ENCODE peak calls at places on chromosomes 3 and 15, in five cellular contexts. T is BE2C, C is WTC11, P is uterus, B is astrocyte of the spinal cord. Q is an unnamed sample.

GRCh38 chr3:41690766-41691563 is 270.9 kb downstream of the ULK4 start:
- DNase-seq in T (no peak), C (no peak), P (no peak), B (peak; percentile 32), Q (peak; percentile 24)

GRCh38 chr15:70722266-70723123 is 40.9 kb downstream of the UACA start:
- DNase-seq in T (no peak), C (no peak), P (no peak), B (peak; percentile 71), Q (no peak)

GRCh38 chr3:194995334-194995733 is 275.6 kb downstream of the XXYLT1 start:
- DNase-seq in T (no peak), C (no peak), P (no peak), B (no peak), Q (no peak)

GRCh38 chr3:5271061-5271683 is 83.7 kb downstream of the EDEM1 start:
- DNase-seq in T (no peak), C (no peak), P (no peak), B (no peak), Q (no peak)

GRCh38 chr3:40505599-40506462 is at the start of gene ZNF620:
- DNase-seq in T (peak; percentile 84), C (peak; percentile 88), P (peak; percentile 73), B (peak; percentile 54), Q (peak; percentile 87)

GRCh38 chr3:104564045-104564643 is 802.6 kb upstream of the ALCAM start:
- DNase-seq in T (peak; percentile 68), C (peak; percentile 73), P (no peak), B (peak; percentile 48), Q (peak; percentile 56)

GRCh38 chr15:31230630-31231485 is 95.8 kb upstream of the KLF13 start:
- DNase-seq in T (no peak), C (no peak), P (no peak), B (no peak), Q (no peak)

GRCh38 chr3:150296966-150297365 is 111.1 kb upstream of the TSC22D2 start:
- DNase-seq in T (no peak), C (no peak), P (no peak), B (no peak), Q (no peak)

GRCh38 chr15:31328425-31328998 is 1.9 kb downstream of the KLF13 start:
- DNase-seq in T (peak; percentile 40), C (peak; percentile 39), P (no peak), B (peak; percentile 23), Q (peak; percentile 7)

GRCh38 chr3:126117786-126118185 is 33.9 kb upstream of the SLC41A3 start:
- DNase-seq in T (peak; percentile 8), C (no peak), P (peak; percentile 4), B (no peak), Q (no peak)

GRCh38 chr3:128503164-128503651 is 10.2 kb upstream of the GATA2 start:
- DNase-seq in T (peak; percentile 33), C (no peak), P (no peak), B (no peak), Q (peak; percentile 34)
- TF ChIP-seq CTCF in T (peak; percentile 49), C (no peak), P (no peak), B (peak; percentile 38), Q (peak; percentile 22)

GRCh38 chr15:91522609-91523332 is 330.7 kb upstream of the SLCO3A1 start:
- DNase-seq in T (no peak), C (no peak), P (no peak), B (peak; percentile 67), Q (peak; percentile 25)
- TF ChIP-seq CTCF in T (peak; percentile 49), C (no peak), P (no peak), B (peak; percentile 56), Q (peak; percentile 29)

DNA sequence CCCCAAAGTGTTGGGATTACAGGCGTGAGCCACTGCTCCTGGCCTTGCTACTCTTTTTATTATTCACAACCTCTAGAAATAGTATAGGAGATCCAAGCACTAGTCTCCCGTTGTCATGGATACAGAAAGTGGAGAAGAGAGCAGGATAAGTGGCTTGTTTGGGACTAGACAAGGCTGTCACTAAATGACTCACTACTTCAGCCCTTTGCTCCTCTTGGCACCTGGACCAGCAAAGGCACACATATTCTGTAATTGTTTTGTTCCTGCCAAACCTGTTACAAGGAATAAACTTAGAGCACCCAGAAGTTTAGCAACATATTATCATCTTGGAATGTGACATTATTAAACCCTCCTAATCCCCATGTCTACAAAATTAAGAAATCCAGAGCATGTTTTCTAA is 427.2 kb upstream of the THBS1 start:
- DNase-seq in T (no peak), C (no peak), P (no peak), B (no peak), Q (peak; percentile 10)
- TF ChIP-seq CTCF in T (no peak), C (no peak), P (no peak), B (no peak), Q (no peak)

DNA sequence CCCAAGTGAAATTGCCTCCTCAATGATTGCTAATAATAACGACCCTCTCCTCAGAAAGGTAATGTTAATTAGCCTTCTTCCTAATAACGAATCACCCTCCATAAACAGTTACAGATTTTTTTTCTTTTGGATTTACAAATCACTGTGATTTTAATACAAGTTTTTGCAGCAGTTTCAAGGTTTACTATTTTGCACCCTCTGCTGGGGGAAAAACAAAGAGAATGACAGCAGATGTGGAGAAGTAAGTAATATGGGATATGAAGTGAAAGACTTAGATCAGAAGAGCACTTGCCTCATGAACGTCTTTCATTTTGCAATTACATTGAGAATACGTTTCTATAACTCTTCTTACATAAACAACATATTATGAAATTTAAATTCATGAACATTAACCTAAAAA is 16.1 kb upstream of the CNTN3 start:
- DNase-seq in T (no peak), C (no peak), P (no peak), B (no peak), Q (no peak)
- TF ChIP-seq CTCF in T (peak; percentile 41), C (no peak), P (peak; percentile 7), B (no peak), Q (no peak)

GRCh38 chr3:101252307-101252706 is 68.1 kb downstream of the IMPG2 start:
- DNase-seq in T (no peak), C (no peak), P (no peak), B (no peak), Q (no peak)

GRCh38 chr3:101255441-101255840 is 64.9 kb downstream of the IMPG2 start:
- DNase-seq in T (no peak), C (no peak), P (no peak), B (no peak), Q (no peak)

GRCh38 chr3:101249512-101249911 is 70.9 kb downstream of the IMPG2 start:
- DNase-seq in T (no peak), C (no peak), P (no peak), B (no peak), Q (no peak)

GRCh38 chr3:101253429-101253828 is 66.9 kb downstream of the IMPG2 start:
- DNase-seq in T (no peak), C (no peak), P (no peak), B (no peak), Q (no peak)

DNA sequence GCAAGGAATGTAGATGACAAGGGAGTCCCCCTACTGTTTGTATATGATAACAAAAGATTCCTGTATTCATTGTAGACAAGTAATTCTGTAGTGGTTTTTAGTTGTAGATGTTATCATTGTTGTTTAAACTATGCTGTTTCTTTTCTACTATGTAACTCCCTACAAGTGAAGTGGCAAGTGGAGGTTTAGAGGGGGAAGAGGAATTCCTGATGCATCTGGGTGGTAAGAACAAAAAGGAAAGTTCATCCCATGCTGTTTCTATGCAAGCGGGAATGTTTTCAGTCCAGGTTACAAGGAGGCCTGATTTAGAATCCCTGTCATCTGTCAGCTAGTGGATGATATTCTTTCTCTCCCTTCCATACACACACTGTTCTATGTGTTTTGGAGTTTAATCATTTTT is 67.5 kb downstream of the IMPG2 start:
- DNase-seq in T (no peak), C (no peak), P (no peak), B (no peak), Q (no peak)
- TF ChIP-seq CTCF in T (no peak), C (no peak), P (no peak), B (no peak), Q (no peak)

DNA sequence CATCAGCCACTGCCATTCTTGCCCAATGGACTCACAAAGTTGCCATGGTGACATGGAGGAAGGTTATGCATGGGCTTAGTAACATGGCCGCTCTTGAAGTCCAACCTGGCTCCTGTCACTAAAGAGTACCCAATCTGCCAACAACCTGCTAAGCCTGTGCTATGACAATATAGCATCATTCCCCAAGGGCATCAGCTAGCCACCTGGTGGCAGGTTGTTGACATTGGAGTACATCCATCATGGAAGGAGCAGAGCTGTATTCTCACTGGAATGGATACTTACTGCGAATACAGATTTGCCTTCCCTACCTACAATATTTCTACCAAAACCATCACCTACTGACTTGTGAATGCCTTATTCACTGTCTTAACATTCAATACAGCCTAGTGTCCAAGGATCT is 138.9 kb upstream of the RORA start:
- DNase-seq in T (peak; percentile 31), C (peak; percentile 28), P (no peak), B (no peak), Q (peak; percentile 6)
- TF ChIP-seq CTCF in T (peak; percentile 58), C (peak; percentile 24), P (no peak), B (no peak), Q (peak; percentile 16)

DNA sequence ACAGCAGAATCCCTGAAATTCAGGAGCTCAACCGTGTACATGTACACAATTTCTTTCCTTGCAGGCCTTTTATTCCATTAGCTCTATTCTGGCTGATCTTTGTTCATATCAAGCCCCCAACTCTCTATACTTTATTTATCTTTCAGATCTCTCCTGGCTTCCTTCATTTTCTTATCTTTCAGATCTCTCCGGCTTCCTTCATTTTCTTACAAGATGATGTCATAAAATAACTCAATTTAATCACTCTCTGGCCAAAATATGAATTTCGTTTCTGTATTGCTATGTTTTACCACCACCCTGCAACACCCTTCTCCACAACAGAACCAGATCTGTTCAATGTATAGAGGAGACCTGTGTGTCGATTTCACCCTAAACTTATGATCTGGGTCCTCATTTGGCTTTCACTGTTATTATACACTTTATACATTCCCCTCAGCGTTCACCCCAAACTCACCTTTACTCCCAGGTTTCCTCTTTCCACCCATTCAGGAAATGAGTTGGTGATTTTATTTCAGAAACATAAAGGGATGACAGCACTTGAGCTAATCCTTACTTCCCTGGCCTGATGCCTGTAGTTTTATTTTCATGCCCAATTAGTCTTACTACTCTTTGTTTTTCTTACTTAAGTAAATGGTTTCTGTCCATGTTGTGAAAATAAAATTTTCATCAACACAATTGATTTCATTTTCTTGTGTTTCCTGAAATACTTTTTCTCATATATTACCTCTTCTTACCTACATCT is 195.5 kb downstream of the BCHE start:
- DNase-seq in T (no peak), C (no peak), P (no peak), B (peak; percentile 13), Q (no peak)
- TF ChIP-seq CTCF in T (no peak), C (no peak), P (no peak), B (no peak), Q (no peak)

DNA sequence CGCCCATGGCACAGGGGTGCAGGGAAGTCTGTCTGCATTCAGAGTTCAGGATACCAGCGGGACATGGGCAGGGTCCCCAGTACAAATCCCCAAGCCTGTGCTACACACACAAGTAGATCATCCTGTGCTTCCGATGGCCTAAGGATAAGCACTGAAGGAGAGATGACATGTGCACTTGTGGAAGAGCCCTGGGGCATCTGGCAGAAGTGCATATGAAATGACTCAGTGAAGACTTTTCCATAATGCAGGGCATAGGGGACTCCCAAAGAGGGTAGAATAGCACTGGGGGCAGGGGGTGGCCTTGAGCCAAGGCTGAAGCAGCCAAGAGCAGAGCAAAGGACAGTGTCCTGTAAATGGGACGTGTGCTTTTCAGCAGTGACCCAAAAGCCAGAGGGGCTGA is 22.9 kb downstream of the ADAMTS17 start:
- DNase-seq in T (no peak), C (no peak), P (no peak), B (no peak), Q (no peak)
- TF ChIP-seq CTCF in T (no peak), C (no peak), P (no peak), B (no peak), Q (no peak)